ENCODE peak calls at places on chromosomes 12 and 14, in five cellular contexts. J is T-helper 2 cell, G is DMS 273 treated with DMSO at 0.1 percent for 48 hours, V is AG09319, A is left ventricle myocardium superior. E is an unnamed sample.

GRCh38 chr12:4191642-4192041 is 81.9 kb upstream of the CCND2 start:
- DNase-seq in J (no peak), G (no peak), V (no peak), A (no peak), E (no peak)

GRCh38 chr12:45728625-45729232 is 777 bp upstream of the ARID2 start:
- DNase-seq in J (peak), G (peak), V (peak), A (peak), E (peak)

GRCh38 chr14:74922752-74923401 is at the start of gene RPS6KL1:
- DNase-seq in J (peak), G (peak), V (no peak), A (peak), E (peak)

GRCh38 chr14:91968280-91968679 is 20.8 kb upstream of the FBLN5 start:
- DNase-seq in J (peak), G (no peak), V (no peak), A (no peak), E (no peak)

GRCh38 chr12:95390192-95390591 is 83.8 kb upstream of the METAP2 start:
- DNase-seq in J (no peak), G (no peak), V (no peak), A (no peak), E (no peak)

GRCh38 chr14:53955234-53955556 is 1.4 kb downstream of the BMP4 start:
- DNase-seq in J (no peak), G (no peak), V (no peak), A (no peak), E (no peak)

GRCh38 chr12:49705479-49706267 is 1.5 kb downstream of the FMNL3 start:
- DNase-seq in J (no peak), G (no peak), V (no peak), A (peak), E (no peak)

GRCh38 chr12:118813778-118814359 is 167.5 kb upstream of the SRRM4 start:
- DNase-seq in J (no peak), G (no peak), V (no peak), A (no peak), E (no peak)

GRCh38 chr12:56634242-56634836 is 4.2 kb upstream of the BAZ2A start:
- DNase-seq in J (peak), G (no peak), V (no peak), A (no peak), E (peak)

GRCh38 chr14:89489796-89490506 is 72.9 kb upstream of the FOXN3 start:
- DNase-seq in J (no peak), G (no peak), V (no peak), A (no peak), E (no peak)

GRCh38 chr14:48665077-48665784 is 920.9 kb downstream of the RPS29 start:
- DNase-seq in J (no peak), G (no peak), V (no peak), A (no peak), E (no peak)

GRCh38 chr14:32263939-32264567 is 61.0 kb upstream of the RNU6-8 start:
- DNase-seq in J (no peak), G (no peak), V (no peak), A (no peak), E (peak)

GRCh38 chr12:67939611-67940010 is 49.6 kb upstream of the IFNG-AS1 start:
- DNase-seq in J (no peak), G (no peak), V (no peak), A (peak), E (no peak)

GRCh38 chr12:110107369-110108281 is 16.5 kb upstream of the IFT81 start:
- DNase-seq in J (no peak), G (no peak), V (peak), A (no peak), E (no peak)

GRCh38 chr14:61296707-61297502 is 15.8 kb upstream of the TMEM30B start:
- DNase-seq in J (no peak), G (peak), V (no peak), A (no peak), E (peak)

GRCh38 chr14:33657478-33657877 is 293.4 kb downstream of the EGLN3 start:
- DNase-seq in J (no peak), G (no peak), V (no peak), A (no peak), E (no peak)

GRCh38 chr14:75636100-75636692 is 24.5 kb downstream of the ERG28 start:
- DNase-seq in J (no peak), G (peak), V (no peak), A (no peak), E (no peak)

GRCh38 chr14:87866116-87866515 is 126.9 kb downstream of the GALC start:
- DNase-seq in J (no peak), G (no peak), V (no peak), A (no peak), E (no peak)

GRCh38 chr12:113232787-113233585 is 11.7 kb downstream of the TPCN1 start:
- DNase-seq in J (peak), G (peak), V (no peak), A (peak), E (no peak)

GRCh38 chr14:84825481-84825880 is 704.5 kb upstream of the FLRT2 start:
- DNase-seq in J (no peak), G (no peak), V (no peak), A (no peak), E (no peak)

GRCh38 chr14:106845286-106846087 is 1319.1 kb downstream of the TMEM121 start:
- DNase-seq in J (peak), G (no peak), V (no peak), A (peak), E (peak)

GRCh38 chr14:22994762-22995275 is 12.5 kb upstream of the AJUBA start:
- DNase-seq in J (no peak), G (peak), V (no peak), A (peak), E (peak)

GRCh38 chr12:84955298-84955697 is 42.7 kb upstream of the SLC6A15 start:
- DNase-seq in J (no peak), G (no peak), V (no peak), A (no peak), E (no peak)

GRCh38 chr12:131862600-131862993 is 31.8 kb upstream of the ULK1 start:
- DNase-seq in J (no peak), G (no peak), V (no peak), A (no peak), E (no peak)

GRCh38 chr12:26874501-26875296 is 41.7 kb upstream of the ITPR2 start:
- DNase-seq in J (no peak), G (no peak), V (no peak), A (no peak), E (peak)

GRCh38 chr14:100859781-100860180 is 33.9 kb downstream of the MEG3 start:
- DNase-seq in J (no peak), G (no peak), V (no peak), A (peak), E (no peak)

GRCh38 chr12:107395817-107396216 is 289.8 kb upstream of the PWP1 start:
- DNase-seq in J (no peak), G (no peak), V (no peak), A (no peak), E (no peak)

GRCh38 chr14:74855945-74856344 is 20.0 kb downstream of the PROX2 start:
- DNase-seq in J (no peak), G (no peak), V (no peak), A (no peak), E (peak)

GRCh38 chr12:1047898-1048660 is 57.1 kb downstream of the ERC1 start:
- DNase-seq in J (no peak), G (peak), V (no peak), A (no peak), E (peak)

GRCh38 chr12:46770501-46771183 is 55.2 kb downstream of the SLC38A4 start:
- DNase-seq in J (no peak), G (no peak), V (no peak), A (no peak), E (no peak)

GRCh38 chr12:5402536-5402935 is 29.4 kb upstream of the NTF3 start:
- DNase-seq in J (no peak), G (no peak), V (no peak), A (no peak), E (no peak)

GRCh38 chr12:14403293-14403692 is 37.8 kb downstream of the ATF7IP start:
- DNase-seq in J (no peak), G (no peak), V (no peak), A (no peak), E (no peak)

GRCh38 chr12:123242083-123242904 is 9.1 kb downstream of the MTRFR start:
- DNase-seq in J (no peak), G (no peak), V (no peak), A (no peak), E (peak)

GRCh38 chr12:96878704-96879103 is 28.4 kb upstream of the NEDD1 start:
- DNase-seq in J (no peak), G (no peak), V (no peak), A (no peak), E (no peak)